ENCODE peak calls at places on chromosome 17, in six cellular contexts. P is BJ, N is right lobe of liver, X is ascending aorta, F is WTC11, L is lower leg skin. T is an unnamed sample.

GRCh38 chr17:45364531-45365390 is 47.9 kb upstream of the MAP3K14 start:
- DNase-seq in P (no peak), N (no peak), X (no peak), F (peak), L (no peak), T (no peak)

GRCh38 chr17:36183001-36183810 is 6.8 kb upstream of the TBC1D3B start:
- DNase-seq in P (no peak), N (peak), X (no peak), F (peak), L (no peak), T (peak)

GRCh38 chr17:48505788-48506187 is 25.0 kb downstream of the HOXB1 start:
- DNase-seq in P (peak), N (no peak), X (no peak), F (no peak), L (no peak), T (no peak)

GRCh38 chr17:81998222-81998621 is 20.8 kb downstream of the ASPSCR1 start:
- DNase-seq in P (no peak), N (no peak), X (no peak), F (no peak), L (no peak), T (no peak)

GRCh38 chr17:62767997-62768396 is 40.1 kb downstream of the MARCHF10 start:
- DNase-seq in P (no peak), N (no peak), X (no peak), F (no peak), L (no peak), T (no peak)

GRCh38 chr17:32142857-32143524 is 689 bp downstream of the RHOT1 start:
- DNase-seq in P (no peak), N (peak), X (no peak), F (peak), L (peak), T (peak)

GRCh38 chr17:29589524-29590260 is at the start of gene GIT1:
- DNase-seq in P (no peak), N (peak), X (no peak), F (peak), L (peak), T (no peak)

GRCh38 chr17:40319651-40320550 is 10.9 kb downstream of the RARA start:
- DNase-seq in P (no peak), N (peak), X (no peak), F (no peak), L (no peak), T (no peak)

GRCh38 chr17:61248399-61248798 is 151.2 kb upstream of the TBX2 start:
- DNase-seq in P (no peak), N (no peak), X (no peak), F (no peak), L (no peak), T (no peak)

GRCh38 chr17:44314869-44315661 is 6.7 kb downstream of the RUNDC3A start:
- DNase-seq in P (no peak), N (no peak), X (no peak), F (peak), L (no peak), T (no peak)

GRCh38 chr17:68600123-68600880 is 865 bp downstream of the FAM20A start:
- DNase-seq in P (no peak), N (peak), X (no peak), F (peak), L (no peak), T (no peak)

GRCh38 chr17:63399856-63400255 is 46.2 kb downstream of the CYB561 start:
- DNase-seq in P (no peak), N (no peak), X (no peak), F (no peak), L (peak), T (no peak)

GRCh38 chr17:68457168-68457538 is at the start of gene WIPI1:
- DNase-seq in P (no peak), N (no peak), X (peak), F (no peak), L (no peak), T (no peak)

GRCh38 chr17:16322636-16323035 is 30.6 kb downstream of the CENPV start:
- DNase-seq in P (peak), N (no peak), X (no peak), F (no peak), L (no peak), T (peak)

GRCh38 chr17:296382-296781 is 56.2 kb downstream of the RPH3AL start:
- DNase-seq in P (no peak), N (peak), X (no peak), F (no peak), L (no peak), T (no peak)

GRCh38 chr17:43928606-43929005 is 13.7 kb downstream of the PPY start:
- DNase-seq in P (no peak), N (no peak), X (no peak), F (no peak), L (no peak), T (no peak)

GRCh38 chr17:37510056-37510455 is 20.4 kb downstream of the DUSP14 start:
- DNase-seq in P (no peak), N (no peak), X (no peak), F (no peak), L (no peak), T (no peak)

GRCh38 chr17:40539711-40540411 is 25.4 kb downstream of the CCR7 start:
- DNase-seq in P (no peak), N (no peak), X (no peak), F (no peak), L (no peak), T (no peak)

GRCh38 chr17:36921131-36921851 is 16.0 kb upstream of the LHX1 start:
- DNase-seq in P (no peak), N (no peak), X (no peak), F (no peak), L (no peak), T (no peak)

GRCh38 chr17:29401237-29401636 is 11.1 kb downstream of the TAOK1 start:
- DNase-seq in P (no peak), N (no peak), X (no peak), F (no peak), L (no peak), T (no peak)

GRCh38 chr17:6269474-6269873 is 165.4 kb downstream of the AIPL1 start:
- DNase-seq in P (no peak), N (peak), X (no peak), F (peak), L (no peak), T (peak)

GRCh38 chr17:77489898-77490265 is 349.1 kb downstream of the SEC14L1 start:
- DNase-seq in P (no peak), N (peak), X (peak), F (no peak), L (peak), T (no peak)

GRCh38 chr17:82858376-82859126 is 18.7 kb upstream of the ZNF750 start:
- DNase-seq in P (no peak), N (no peak), X (no peak), F (no peak), L (no peak), T (no peak)

GRCh38 chr17:69042308-69042707 is 18.4 kb downstream of the ABCA9 start:
- DNase-seq in P (no peak), N (no peak), X (no peak), F (no peak), L (no peak), T (no peak)

GRCh38 chr17:43327421-43327820 is 71.4 kb upstream of the ARL4D start:
- DNase-seq in P (no peak), N (no peak), X (no peak), F (no peak), L (no peak), T (no peak)

GRCh38 chr17:50149425-50150353 is 788 bp downstream of the PPP1R9B start:
- DNase-seq in P (no peak), N (peak), X (no peak), F (no peak), L (no peak), T (no peak)

GRCh38 chr17:45353047-45353446 is 36.2 kb upstream of the MAP3K14 start:
- DNase-seq in P (no peak), N (no peak), X (no peak), F (no peak), L (no peak), T (no peak)

GRCh38 chr17:17551361-17551760 is 40.1 kb downstream of the PEMT start:
- DNase-seq in P (no peak), N (no peak), X (no peak), F (no peak), L (no peak), T (no peak)

GRCh38 chr17:15490634-15491261 is 23.3 kb upstream of the CDRT4 start:
- DNase-seq in P (peak), N (peak), X (no peak), F (peak), L (peak), T (no peak)

GRCh38 chr17:71118039-71118438 is 948.7 kb downstream of the KCNJ2 start:
- DNase-seq in P (no peak), N (no peak), X (no peak), F (no peak), L (no peak), T (no peak)
- TF ChIP-seq CTCF in P (no peak), N (peak), X (no peak), F (peak), L (no peak), T (peak)

GRCh38 chr17:28390123-28390522 is 15.9 kb downstream of the SLC46A1 start:
- DNase-seq in P (no peak), N (no peak), X (no peak), F (no peak), L (no peak), T (no peak)
- TF ChIP-seq CTCF in P (no peak), N (no peak), X (no peak), F (no peak), L (no peak), T (no peak)

DNA sequence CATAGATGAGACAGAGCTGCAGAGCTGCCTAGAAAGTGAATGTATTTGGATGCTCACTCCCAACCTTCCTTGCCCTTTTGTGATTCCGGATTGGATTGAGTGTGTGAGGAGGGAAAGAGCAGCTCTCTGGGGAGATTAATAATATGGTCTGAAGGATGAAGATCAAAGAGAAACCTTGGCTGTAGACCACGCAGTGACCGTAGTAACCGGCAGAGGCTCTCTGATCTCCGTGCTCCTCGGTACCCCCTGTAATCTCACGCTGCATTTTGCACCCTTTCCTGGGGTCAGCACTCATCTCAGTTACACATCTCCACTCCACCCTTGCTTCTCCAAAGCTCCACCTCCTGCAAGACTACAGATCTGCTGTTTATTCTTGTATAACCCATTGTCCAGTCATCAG is 14.1 kb downstream of the TMEM100 start:
- DNase-seq in P (no peak), N (no peak), X (no peak), F (no peak), L (no peak), T (no peak)
- TF ChIP-seq CTCF in P (no peak), N (no peak), X (no peak), F (no peak), L (no peak), T (no peak)

GRCh38 chr17:42016411-42016831 is 818 bp downstream of the DNAJC7 start:
- DNase-seq in P (no peak), N (no peak), X (no peak), F (no peak), L (no peak), T (no peak)
- TF ChIP-seq CTCF in P (no peak), N (no peak), X (no peak), F (no peak), L (no peak), T (no peak)

DNA sequence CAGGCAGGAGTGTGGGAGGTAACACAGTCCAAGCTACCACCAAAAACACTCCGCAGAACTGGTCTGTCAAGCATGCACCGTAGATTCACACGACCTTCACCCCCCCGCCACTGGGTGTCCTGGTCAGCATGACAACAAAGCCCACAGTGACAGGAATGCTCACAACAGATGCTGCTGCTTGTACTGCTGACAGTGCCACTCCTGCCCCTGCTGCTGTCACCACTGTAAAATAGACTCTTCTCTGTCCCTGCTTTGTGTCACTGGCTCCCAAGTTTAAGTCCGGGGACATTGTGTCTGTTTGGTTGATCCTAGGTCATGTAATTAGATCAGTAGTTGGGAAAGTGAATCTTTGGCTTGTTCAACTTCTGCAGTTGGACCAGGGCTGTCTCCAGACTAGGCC is 7.0 kb upstream of the ODF4 start:
- DNase-seq in P (no peak), N (no peak), X (no peak), F (no peak), L (no peak), T (no peak)
- TF ChIP-seq CTCF in P (no peak), N (no peak), X (no peak), F (no peak), L (no peak), T (no peak)

GRCh38 chr17:34397265-34397664 is 34.2 kb upstream of the CCL1 start:
- DNase-seq in P (no peak), N (no peak), X (no peak), F (no peak), L (no peak), T (no peak)
- TF ChIP-seq CTCF in P (no peak), N (no peak), X (no peak), F (no peak), L (no peak), T (no peak)

GRCh38 chr17:73323622-73324455 is 12.0 kb upstream of the CDC42EP4 start:
- DNase-seq in P (no peak), N (no peak), X (no peak), F (no peak), L (no peak), T (no peak)

GRCh38 chr17:73320601-73321264 is 8.9 kb upstream of the CDC42EP4 start:
- DNase-seq in P (no peak), N (no peak), X (no peak), F (no peak), L (no peak), T (no peak)

GRCh38 chr17:73331060-73331459 is 19.3 kb upstream of the CDC42EP4 start:
- DNase-seq in P (no peak), N (no peak), X (no peak), F (no peak), L (no peak), T (no peak)

GRCh38 chr17:73324711-73325526 is 13.1 kb upstream of the CDC42EP4 start:
- DNase-seq in P (no peak), N (no peak), X (no peak), F (no peak), L (no peak), T (no peak)

GRCh38 chr17:73325527-73325842 is 13.7 kb upstream of the CDC42EP4 start:
- DNase-seq in P (no peak), N (no peak), X (no peak), F (no peak), L (peak), T (no peak)
- TF ChIP-seq CTCF in P (peak), N (no peak), X (no peak), F (no peak), L (peak), T (peak)

DNA sequence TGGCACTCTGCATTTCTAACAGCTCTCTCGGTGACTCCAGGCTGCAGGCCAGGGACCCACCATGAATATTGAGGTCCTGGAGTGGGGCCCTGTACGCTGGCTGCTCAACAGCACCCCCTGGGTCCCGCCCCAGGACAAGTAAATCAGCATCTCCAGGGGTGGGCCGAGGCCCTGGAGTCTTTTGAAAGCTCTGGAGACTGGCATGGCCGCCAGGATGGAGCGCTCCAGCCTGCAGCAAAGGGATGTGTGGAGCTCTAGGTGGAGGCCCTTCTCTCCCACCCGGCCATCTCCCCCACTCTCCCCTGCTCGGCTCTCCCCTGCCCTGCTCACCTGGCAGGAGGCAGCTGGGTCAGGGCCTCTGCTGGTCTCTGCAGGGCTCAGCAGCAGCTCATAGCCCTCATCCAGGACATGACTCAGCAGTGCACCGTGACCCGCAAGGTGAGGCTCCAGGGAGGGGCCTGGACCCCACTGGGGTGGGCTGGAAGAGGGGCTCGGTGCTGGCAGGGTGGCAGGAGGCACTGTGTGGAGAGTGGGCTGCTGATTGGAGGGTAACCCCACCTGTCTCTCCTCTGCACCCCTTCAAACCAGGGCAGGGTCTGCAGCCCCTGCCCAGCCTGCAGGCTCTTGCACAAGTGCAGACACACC is 16.6 kb downstream of the SGSH start:
- DNase-seq in P (no peak), N (no peak), X (no peak), F (no peak), L (no peak), T (no peak)
- TF ChIP-seq CTCF in P (no peak), N (no peak), X (no peak), F (no peak), L (no peak), T (no peak)